ENCODE peak calls at places on chromosomes 3 and 15, in five cellular contexts. One of them, this sample, is unnamed.

GRCh38 chr15:75123395-75123794 is 78.3 kb upstream of the C15orf39 start:
- DNase-seq in NCI-H1417: no peak
- DNase-seq in iris pigment epithelial cell: peak
- DNase-seq in GM03348: peak
- DNase-seq in stimulated activated CD4-positive, alpha-beta T cell treated with anti-CD3 and anti-CD28 coated beads, Interleukin-1b, Interleukin-23, amount 100 ng/mL, for 4 hours: no peak
- DNase-seq in this sample: no peak

GRCh38 chr3:95926904-95927501 is 887.4 kb upstream of the EPHA6 start:
- DNase-seq in stimulated activated CD4-positive, alpha-beta T cell treated with anti-CD3 and anti-CD28 coated beads, Interleukin-1b, Interleukin-23, amount 100 ng/mL, for 4 hours: no peak
- DNase-seq in NCI-H1417: no peak
- DNase-seq in iris pigment epithelial cell: no peak
- DNase-seq in GM03348: no peak
- DNase-seq in this sample: no peak

GRCh38 chr15:40323239-40323952 is at the start of gene INAFM2:
- DNase-seq in NCI-H1417: peak
- DNase-seq in GM03348: peak
- DNase-seq in stimulated activated CD4-positive, alpha-beta T cell treated with anti-CD3 and anti-CD28 coated beads, Interleukin-1b, Interleukin-23, amount 100 ng/mL, for 4 hours: peak
- DNase-seq in iris pigment epithelial cell: peak
- DNase-seq in this sample: peak

GRCh38 chr3:134711284-134711683 is 60.5 kb upstream of the KY start:
- DNase-seq in stimulated activated CD4-positive, alpha-beta T cell treated with anti-CD3 and anti-CD28 coated beads, Interleukin-1b, Interleukin-23, amount 100 ng/mL, for 4 hours: no peak
- DNase-seq in iris pigment epithelial cell: peak
- DNase-seq in GM03348: no peak
- DNase-seq in NCI-H1417: no peak
- DNase-seq in this sample: no peak

GRCh38 chr3:10867384-10867783 is 51.4 kb downstream of the SLC6A11 start:
- DNase-seq in NCI-H1417: no peak
- DNase-seq in stimulated activated CD4-positive, alpha-beta T cell treated with anti-CD3 and anti-CD28 coated beads, Interleukin-1b, Interleukin-23, amount 100 ng/mL, for 4 hours: no peak
- DNase-seq in iris pigment epithelial cell: peak
- DNase-seq in GM03348: peak
- DNase-seq in this sample: no peak

GRCh38 chr3:169809230-169809795 is 3.4 kb upstream of the LRRIQ4 start:
- DNase-seq in iris pigment epithelial cell: no peak
- DNase-seq in stimulated activated CD4-positive, alpha-beta T cell treated with anti-CD3 and anti-CD28 coated beads, Interleukin-1b, Interleukin-23, amount 100 ng/mL, for 4 hours: no peak
- DNase-seq in NCI-H1417: no peak
- DNase-seq in GM03348: no peak
- DNase-seq in this sample: no peak

GRCh38 chr15:98075441-98075840 is 114.9 kb downstream of the ARRDC4 start:
- DNase-seq in iris pigment epithelial cell: no peak
- DNase-seq in NCI-H1417: no peak
- DNase-seq in stimulated activated CD4-positive, alpha-beta T cell treated with anti-CD3 and anti-CD28 coated beads, Interleukin-1b, Interleukin-23, amount 100 ng/mL, for 4 hours: no peak
- DNase-seq in GM03348: no peak
- DNase-seq in this sample: no peak

GRCh38 chr15:55194246-55194645 is 2.5 kb downstream of the RSL24D1 start:
- DNase-seq in NCI-H1417: no peak
- DNase-seq in iris pigment epithelial cell: peak
- DNase-seq in stimulated activated CD4-positive, alpha-beta T cell treated with anti-CD3 and anti-CD28 coated beads, Interleukin-1b, Interleukin-23, amount 100 ng/mL, for 4 hours: no peak
- DNase-seq in GM03348: no peak
- DNase-seq in this sample: no peak

GRCh38 chr3:195748661-195749060 is 27.9 kb downstream of the MUC20 start:
- DNase-seq in stimulated activated CD4-positive, alpha-beta T cell treated with anti-CD3 and anti-CD28 coated beads, Interleukin-1b, Interleukin-23, amount 100 ng/mL, for 4 hours: no peak
- DNase-seq in GM03348: no peak
- DNase-seq in NCI-H1417: no peak
- DNase-seq in iris pigment epithelial cell: no peak
- DNase-seq in this sample: no peak

GRCh38 chr3:183775781-183776180 is 49.6 kb downstream of the MAP6D1 start:
- DNase-seq in iris pigment epithelial cell: peak
- DNase-seq in stimulated activated CD4-positive, alpha-beta T cell treated with anti-CD3 and anti-CD28 coated beads, Interleukin-1b, Interleukin-23, amount 100 ng/mL, for 4 hours: no peak
- DNase-seq in GM03348: no peak
- DNase-seq in NCI-H1417: no peak
- DNase-seq in this sample: no peak

GRCh38 chr3:4289044-4289443 is 14.1 kb upstream of the SETMAR start:
- DNase-seq in GM03348: no peak
- DNase-seq in NCI-H1417: no peak
- DNase-seq in stimulated activated CD4-positive, alpha-beta T cell treated with anti-CD3 and anti-CD28 coated beads, Interleukin-1b, Interleukin-23, amount 100 ng/mL, for 4 hours: no peak
- DNase-seq in iris pigment epithelial cell: no peak
- DNase-seq in this sample: no peak

GRCh38 chr3:157786618-157787017 is 283.4 kb upstream of the VEPH1 start:
- DNase-seq in GM03348: peak
- DNase-seq in NCI-H1417: no peak
- DNase-seq in stimulated activated CD4-positive, alpha-beta T cell treated with anti-CD3 and anti-CD28 coated beads, Interleukin-1b, Interleukin-23, amount 100 ng/mL, for 4 hours: no peak
- DNase-seq in iris pigment epithelial cell: peak
- DNase-seq in this sample: no peak

GRCh38 chr15:89822030-89822429 is 7.4 kb upstream of the ANPEP start:
- DNase-seq in NCI-H1417: no peak
- DNase-seq in iris pigment epithelial cell: no peak
- DNase-seq in stimulated activated CD4-positive, alpha-beta T cell treated with anti-CD3 and anti-CD28 coated beads, Interleukin-1b, Interleukin-23, amount 100 ng/mL, for 4 hours: no peak
- DNase-seq in GM03348: no peak
- DNase-seq in this sample: no peak

GRCh38 chr3:16181361-16181760 is 6.9 kb downstream of the GALNT15 start:
- DNase-seq in stimulated activated CD4-positive, alpha-beta T cell treated with anti-CD3 and anti-CD28 coated beads, Interleukin-1b, Interleukin-23, amount 100 ng/mL, for 4 hours: no peak
- DNase-seq in GM03348: peak
- DNase-seq in NCI-H1417: no peak
- DNase-seq in iris pigment epithelial cell: peak
- DNase-seq in this sample: no peak

GRCh38 chr15:70033109-70033508 is 64.6 kb downstream of the TLE3 start:
- DNase-seq in stimulated activated CD4-positive, alpha-beta T cell treated with anti-CD3 and anti-CD28 coated beads, Interleukin-1b, Interleukin-23, amount 100 ng/mL, for 4 hours: no peak
- DNase-seq in iris pigment epithelial cell: no peak
- DNase-seq in NCI-H1417: no peak
- DNase-seq in GM03348: no peak
- DNase-seq in this sample: no peak

GRCh38 chr15:52440414-52440813 is 88.3 kb downstream of the MYO5A start:
- DNase-seq in stimulated activated CD4-positive, alpha-beta T cell treated with anti-CD3 and anti-CD28 coated beads, Interleukin-1b, Interleukin-23, amount 100 ng/mL, for 4 hours: no peak
- DNase-seq in iris pigment epithelial cell: peak
- DNase-seq in NCI-H1417: no peak
- DNase-seq in GM03348: no peak
- DNase-seq in this sample: no peak

GRCh38 chr3:184740509-184741258 is 28.8 kb upstream of the MAGEF1 start:
- DNase-seq in GM03348: peak
- DNase-seq in iris pigment epithelial cell: peak
- DNase-seq in NCI-H1417: no peak
- DNase-seq in stimulated activated CD4-positive, alpha-beta T cell treated with anti-CD3 and anti-CD28 coated beads, Interleukin-1b, Interleukin-23, amount 100 ng/mL, for 4 hours: no peak
- DNase-seq in this sample: no peak

GRCh38 chr3:112117826-112118571 is 15.0 kb downstream of the GCSAM start:
- DNase-seq in GM03348: no peak
- DNase-seq in NCI-H1417: no peak
- DNase-seq in iris pigment epithelial cell: no peak
- DNase-seq in stimulated activated CD4-positive, alpha-beta T cell treated with anti-CD3 and anti-CD28 coated beads, Interleukin-1b, Interleukin-23, amount 100 ng/mL, for 4 hours: no peak
- DNase-seq in this sample: no peak

GRCh38 chr3:15794303-15794771 is 3.4 kb downstream of the ANKRD28 start:
- DNase-seq in NCI-H1417: no peak
- DNase-seq in iris pigment epithelial cell: peak
- DNase-seq in GM03348: peak
- DNase-seq in stimulated activated CD4-positive, alpha-beta T cell treated with anti-CD3 and anti-CD28 coated beads, Interleukin-1b, Interleukin-23, amount 100 ng/mL, for 4 hours: no peak
- DNase-seq in this sample: no peak

GRCh38 chr3:127698264-127699097 is 25.7 kb downstream of the ABTB1 start:
- DNase-seq in NCI-H1417: no peak
- DNase-seq in iris pigment epithelial cell: no peak
- DNase-seq in stimulated activated CD4-positive, alpha-beta T cell treated with anti-CD3 and anti-CD28 coated beads, Interleukin-1b, Interleukin-23, amount 100 ng/mL, for 4 hours: no peak
- DNase-seq in GM03348: peak
- DNase-seq in this sample: no peak

GRCh38 chr3:58798312-58798711 is 131.7 kb upstream of the FAM3D start:
- DNase-seq in stimulated activated CD4-positive, alpha-beta T cell treated with anti-CD3 and anti-CD28 coated beads, Interleukin-1b, Interleukin-23, amount 100 ng/mL, for 4 hours: no peak
- DNase-seq in iris pigment epithelial cell: peak
- DNase-seq in GM03348: no peak
- DNase-seq in NCI-H1417: no peak
- DNase-seq in this sample: no peak

GRCh38 chr3:42490243-42490642 is 12.2 kb upstream of the VIPR1 start:
- DNase-seq in NCI-H1417: peak
- DNase-seq in GM03348: no peak
- DNase-seq in stimulated activated CD4-positive, alpha-beta T cell treated with anti-CD3 and anti-CD28 coated beads, Interleukin-1b, Interleukin-23, amount 100 ng/mL, for 4 hours: no peak
- DNase-seq in iris pigment epithelial cell: no peak
- DNase-seq in this sample: no peak

GRCh38 chr3:125143982-125144652 is 68.4 kb downstream of the SLC12A8 start:
- DNase-seq in GM03348: peak
- DNase-seq in stimulated activated CD4-positive, alpha-beta T cell treated with anti-CD3 and anti-CD28 coated beads, Interleukin-1b, Interleukin-23, amount 100 ng/mL, for 4 hours: no peak
- DNase-seq in NCI-H1417: peak
- DNase-seq in iris pigment epithelial cell: peak
- DNase-seq in this sample: no peak

GRCh38 chr3:174756200-174756829 is 102.8 kb upstream of the NAALADL2 start:
- DNase-seq in GM03348: no peak
- DNase-seq in iris pigment epithelial cell: no peak
- DNase-seq in stimulated activated CD4-positive, alpha-beta T cell treated with anti-CD3 and anti-CD28 coated beads, Interleukin-1b, Interleukin-23, amount 100 ng/mL, for 4 hours: no peak
- DNase-seq in NCI-H1417: no peak
- DNase-seq in this sample: no peak

This sample was measured in NCI-H187.